ENCODE peak calls at places on chromosomes 12 and 14, in four cellular contexts. I, Y, W and K are unnamed samples.
A peak's percentile ranks its signal among the peaks of the same experiment; 100 is the strongest.

GRCh38 chr12:46219892-46220655 is 48.8 kb downstream of the SLC38A1 start:
- DNase-seq in Y (no peak), W (peak; percentile 18), I (no peak), K (no peak)

GRCh38 chr12:121239335-121239678 is 29.4 kb downstream of the P2RX4 start:
- DNase-seq in Y (peak; percentile 65), W (no peak), I (no peak), K (no peak)

GRCh38 chr12:105214670-105215375 is 21.2 kb downstream of the APPL2 start:
- DNase-seq in I (peak; percentile 84), Y (no peak), W (peak; percentile 94), K (no peak)

GRCh38 chr12:76003263-76003640 is 28.3 kb downstream of the PHLDA1 start:
- DNase-seq in Y (no peak), I (no peak), W (no peak), K (no peak)

GRCh38 chr14:105094193-105094907 is 29.1 kb upstream of the GPR132 start:
- DNase-seq in I (no peak), W (no peak), Y (no peak), K (no peak)

GRCh38 chr14:37599527-37600368 is 4.3 kb downstream of the TTC6 start:
- DNase-seq in W (no peak), Y (no peak), I (no peak), K (no peak)

GRCh38 chr12:24970177-24970576 is 21.3 kb upstream of the BCAT1 start:
- DNase-seq in W (no peak), Y (no peak), I (no peak), K (no peak)

GRCh38 chr12:13147688-13148531 is 44.4 kb upstream of the GSG1 start:
- DNase-seq in W (no peak), I (no peak), Y (no peak), K (no peak)

GRCh38 chr12:68532204-68532886 is 78.4 kb upstream of the RAP1B start:
- DNase-seq in W (no peak), Y (peak; percentile 20), I (no peak), K (no peak)

GRCh38 chr14:37246427-37246829 is 48.7 kb downstream of the MIPOL1 start:
- DNase-seq in W (no peak), I (no peak), Y (no peak), K (no peak)

GRCh38 chr12:29783773-29784666 is at the start of gene TMTC1:
- DNase-seq in I (peak; percentile 51), Y (peak; percentile 10), W (peak; percentile 45), K (no peak)

GRCh38 chr14:67410313-67410712 is 1.7 kb downstream of the PLEK2 start:
- DNase-seq in W (peak; percentile 89), Y (no peak), I (peak; percentile 65), K (no peak)

GRCh38 chr12:112664569-112664968 is 127.0 kb upstream of the RPH3A start:
- DNase-seq in W (no peak), Y (no peak), I (no peak), K (no peak)

GRCh38 chr12:124554429-124555029 is 12.9 kb downstream of the NCOR2 start:
- DNase-seq in Y (no peak), I (no peak), W (no peak), K (no peak)

GRCh38 chr14:104523546-104523935 is 56.0 kb upstream of the C14orf180 start:
- DNase-seq in Y (no peak), W (no peak), I (no peak), K (no peak)

GRCh38 chr12:77625441-77625840 is 205.3 kb upstream of the NAV3 start:
- DNase-seq in Y (no peak), I (no peak), W (no peak), K (no peak)

GRCh38 chr12:16088421-16088820 is 177.3 kb downstream of the DERA start:
- DNase-seq in Y (no peak), W (no peak), I (no peak), K (no peak)

GRCh38 chr14:105090493-105091334 is 25.5 kb upstream of the GPR132 start:
- DNase-seq in I (peak; percentile 90), W (peak; percentile 91), Y (peak; percentile 67), K (peak; percentile 77)

GRCh38 chr12:15978431-15978950 is 67.4 kb downstream of the DERA start:
- DNase-seq in Y (no peak), I (no peak), W (no peak), K (no peak)

GRCh38 chr12:121452356-121453021 is 52.6 kb downstream of the RNF34 start:
- DNase-seq in I (no peak), W (peak; percentile 76), Y (no peak), K (no peak)

GRCh38 chr14:21092147-21093011 is 6.1 kb downstream of the ZNF219 start:
- DNase-seq in Y (peak; percentile 51), W (peak; percentile 92), I (peak; percentile 90), K (peak; percentile 97)

GRCh38 chr12:9951026-9951652 is 19.0 kb upstream of the CLEC2A start:
- DNase-seq in Y (no peak), I (no peak), W (peak; percentile 17), K (no peak)

GRCh38 chr12:92059976-92060375 is 85.7 kb downstream of the BTG1 start:
- DNase-seq in W (no peak), I (no peak), Y (no peak), K (no peak)

GRCh38 chr14:81245771-81246170 is 25.0 kb upstream of the GTF2A1 start:
- DNase-seq in Y (no peak), I (no peak), W (no peak), K (no peak)

GRCh38 chr12:94099191-94099983 is 49.0 kb upstream of the PLXNC1 start:
- DNase-seq in W (no peak), I (no peak), Y (no peak), K (no peak)

GRCh38 chr12:48956279-48957140 is 777 bp downstream of the ARF3 start:
- DNase-seq in I (peak; percentile 59), Y (peak; percentile 92), W (peak; percentile 84), K (no peak)

GRCh38 chr14:69268223-69268622 is 8.3 kb downstream of the GALNT16 start:
- DNase-seq in Y (no peak), W (no peak), I (no peak), K (no peak)

GRCh38 chr12:115710104-115710564 is 567.4 kb downstream of the MED13L start:
- DNase-seq in I (no peak), W (peak; percentile 7), Y (no peak), K (no peak)

GRCh38 chr14:101604935-101605767 is 43.9 kb downstream of the DIO3 start:
- DNase-seq in W (peak; percentile 1), I (no peak), Y (no peak), K (no peak)

GRCh38 chr14:71212683-71213107 is 305.4 kb downstream of the PCNX1 start:
- DNase-seq in I (no peak), Y (no peak), W (no peak), K (no peak)

GRCh38 chr14:61575751-61576150 is 119.6 kb upstream of the HIF1A start:
- DNase-seq in I (no peak), Y (no peak), W (no peak), K (no peak)

GRCh38 chr14:98208943-98209342 is 1063.1 kb downstream of the BCL11B start:
- DNase-seq in I (no peak), W (no peak), Y (no peak), K (no peak)

DNA sequence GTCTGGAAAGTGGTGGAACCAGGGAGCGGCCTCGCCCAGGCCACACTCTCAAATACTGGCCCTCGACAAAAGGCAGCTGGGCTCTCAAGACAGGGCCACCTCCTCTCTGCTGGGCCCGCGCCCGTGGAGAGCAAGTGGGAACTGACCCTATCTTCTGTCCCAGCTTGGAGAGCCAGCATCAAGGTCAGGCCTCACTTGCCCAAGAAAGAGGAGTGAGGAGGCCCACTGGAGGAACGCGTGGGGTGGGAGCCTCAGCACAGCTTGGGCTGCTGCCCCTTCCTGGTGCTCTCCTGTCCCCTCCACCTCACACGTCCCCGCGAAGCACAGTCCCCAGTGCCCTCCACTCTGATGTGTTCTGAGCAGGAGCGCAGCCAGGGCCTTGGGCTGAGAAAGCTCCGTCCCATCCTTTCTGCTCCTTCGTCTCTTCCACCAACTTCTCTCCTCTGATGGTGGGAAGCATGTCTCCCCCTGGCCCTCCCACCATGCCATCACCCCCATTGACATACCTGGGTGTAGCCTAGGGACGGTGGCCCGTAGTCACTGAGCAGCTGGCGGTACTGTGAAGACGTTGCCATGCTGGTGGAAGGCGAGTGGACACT is 4.9 kb downstream of the CDK2AP1 start:
- DNase-seq in Y (no peak), I (no peak), W (no peak), K (no peak)
- TF ChIP-seq POLR2AphosphoS5 in Y (no peak), I (no peak), W (no peak), K (no peak)

GRCh38 chr12:1605129-1606020 is 11.0 kb upstream of the FBXL14 start:
- DNase-seq in W (peak; percentile 77), Y (peak; percentile 34), I (peak; percentile 73), K (no peak)
- TF ChIP-seq POLR2AphosphoS5 in W (peak; percentile 51), Y (no peak), I (no peak), K (no peak)

GRCh38 chr14:95541932-95542554 is 7.2 kb downstream of the GLRX5 start:
- DNase-seq in Y (no peak), W (no peak), I (no peak), K (no peak)

GRCh38 chr14:95536036-95536577 is 1.3 kb downstream of the GLRX5 start:
- DNase-seq in W (no peak), Y (no peak), I (no peak), K (no peak)

GRCh38 chr14:95537298-95538089 is 2.6 kb downstream of the GLRX5 start:
- DNase-seq in I (no peak), W (no peak), Y (no peak), K (no peak)

GRCh38 chr14:95538801-95539509 is 4.1 kb downstream of the GLRX5 start:
- DNase-seq in I (no peak), Y (no peak), W (no peak), K (no peak)

GRCh38 chr14:95540236-95540635 is 5.4 kb downstream of the GLRX5 start:
- DNase-seq in I (no peak), Y (no peak), W (no peak), K (no peak)
- TF ChIP-seq POLR2AphosphoS5 in I (no peak), Y (no peak), W (no peak), K (no peak)

GRCh38 chr14:95519699-95520098 is 3.2 kb upstream of the SYNE3 start:
- DNase-seq in I (peak; percentile 61), W (peak; percentile 71), Y (peak; percentile 85), K (no peak)

GRCh38 chr14:95516554-95517209 is at the start of gene SYNE3:
- DNase-seq in I (peak; percentile 66), Y (no peak), W (peak; percentile 81), K (peak; percentile 71)

GRCh38 chr14:95515523-95516517 is 630 bp downstream of the SYNE3 start:
- DNase-seq in W (peak; percentile 85), Y (peak; percentile 77), I (peak; percentile 78), K (peak; percentile 91)

GRCh38 chr14:95520346-95520745 is 3.9 kb upstream of the SYNE3 start:
- DNase-seq in W (no peak), Y (no peak), I (no peak), K (no peak)

GRCh38 chr14:95518045-95518751 is 1.7 kb upstream of the SYNE3 start:
- DNase-seq in W (no peak), Y (no peak), I (no peak), K (no peak)
- TF ChIP-seq POLR2AphosphoS5 in W (no peak), Y (no peak), I (no peak), K (no peak)